ENCODE peak calls at places on chromosomes 1 and 21, in ten cellular contexts. H is brain microvascular endothelial cell, Q is neural progenitor cell, G is MM.1S, P is left ventricle myocardium inferior, D is A549, O is colonic mucosa, F is prostate gland, K is dorsolateral prefrontal cortex, V is GM23338. J is an unnamed sample.

GRCh38 chr1:35589516-35590427 is 16.7 kb downstream of the TFAP2E start:
- DNase-seq in H (no peak), Q (no peak), G (no peak), P (no peak), D (no peak), O (no peak), F (no peak), K (no peak), V (no peak), J (no peak)

GRCh38 chr1:3775248-3775497 is 2.6 kb downstream of the SMIM1 start:
- DNase-seq in H (no peak), Q (peak), G (no peak), P (no peak), D (no peak), O (no peak), F (no peak), K (no peak), V (no peak), J (peak)

GRCh38 chr1:159911668-159912067 is 11.7 kb upstream of the CFAP45 start:
- DNase-seq in H (no peak), Q (no peak), G (no peak), P (no peak), D (no peak), O (no peak), F (no peak), K (no peak), V (no peak), J (no peak)

GRCh38 chr21:26717146-26717739 is 128.0 kb downstream of the ADAMTS1 start:
- DNase-seq in H (no peak), Q (no peak), G (peak), P (no peak), D (peak), O (no peak), F (no peak), K (no peak), V (peak), J (no peak)

GRCh38 chr1:236120725-236121153 is 21.6 kb upstream of the GPR137B start:
- DNase-seq in H (no peak), Q (no peak), G (no peak), P (no peak), D (no peak), O (no peak), F (no peak), K (no peak), V (no peak), J (no peak)

GRCh38 chr1:147630447-147630846 is 39.9 kb downstream of the ACP6 start:
- DNase-seq in H (no peak), Q (no peak), G (no peak), P (no peak), D (no peak), O (no peak), F (no peak), K (no peak), V (no peak), J (no peak)

GRCh38 chr1:229984310-229984991 is 82.6 kb upstream of the GALNT2 start:
- DNase-seq in H (no peak), Q (no peak), G (no peak), P (no peak), D (no peak), O (no peak), F (no peak), K (no peak), V (no peak), J (no peak)

GRCh38 chr1:154666051-154666793 is 58.2 kb upstream of the ADAR start:
- DNase-seq in H (no peak), Q (no peak), G (no peak), P (no peak), D (no peak), O (no peak), F (no peak), K (no peak), V (no peak), J (peak)

GRCh38 chr1:92291372-92291999 is 7.3 kb downstream of the GLMN start:
- DNase-seq in H (peak), Q (peak), G (peak), P (no peak), D (peak), O (no peak), F (peak), K (no peak), V (peak), J (peak)

GRCh38 chr1:99849413-99849743 is 783 bp upstream of the AGL start:
- DNase-seq in H (no peak), Q (no peak), G (no peak), P (no peak), D (peak), O (peak), F (peak), K (no peak), V (no peak), J (peak)

GRCh38 chr1:10186453-10187319 is 23.7 kb upstream of the KIF1B start:
- DNase-seq in H (no peak), Q (no peak), G (no peak), P (no peak), D (no peak), O (no peak), F (no peak), K (no peak), V (no peak), J (no peak)

GRCh38 chr1:22778842-22779520 is 68.3 kb downstream of the EPHB2 start:
- DNase-seq in H (no peak), Q (peak), G (no peak), P (peak), D (no peak), O (no peak), F (no peak), K (peak), V (no peak), J (no peak)

GRCh38 chr21:37365657-37366487 is 701 bp upstream of the DYRK1A start:
- DNase-seq in H (peak), Q (peak), G (peak), P (peak), D (peak), O (peak), F (peak), K (peak), V (peak), J (peak)

GRCh38 chr1:44283524-44284173 is 70.4 kb downstream of the DMAP1 start:
- DNase-seq in H (no peak), Q (no peak), G (no peak), P (no peak), D (peak), O (peak), F (no peak), K (no peak), V (no peak), J (no peak)

GRCh38 chr1:32215629-32216505 is 6.3 kb downstream of the TMEM234 start:
- DNase-seq in H (peak), Q (peak), G (peak), P (peak), D (peak), O (peak), F (peak), K (peak), V (peak), J (peak)

GRCh38 chr21:17789660-17790059 is 29.5 kb downstream of the C21orf91 start:
- DNase-seq in H (no peak), Q (no peak), G (peak), P (no peak), D (no peak), O (no peak), F (no peak), K (no peak), V (no peak), J (no peak)

GRCh38 chr1:3785458-3786157 is 10.7 kb downstream of the LRRC47 start:
- DNase-seq in H (no peak), Q (peak), G (no peak), P (no peak), D (no peak), O (peak), F (no peak), K (no peak), V (peak), J (peak)

GRCh38 chr1:231734417-231734816 is 107.8 kb downstream of the DISC1 start:
- DNase-seq in H (no peak), Q (no peak), G (no peak), P (no peak), D (no peak), O (peak), F (no peak), K (no peak), V (no peak), J (no peak)

GRCh38 chr1:107935396-107936064 is 29.4 kb downstream of the VAV3 start:
- DNase-seq in H (no peak), Q (no peak), G (no peak), P (no peak), D (no peak), O (no peak), F (no peak), K (no peak), V (no peak), J (no peak)

GRCh38 chr1:16156848-16157495 is 1.1 kb upstream of the EPHA2 start:
- DNase-seq in H (no peak), Q (no peak), G (no peak), P (no peak), D (no peak), O (no peak), F (no peak), K (no peak), V (no peak), J (no peak)

GRCh38 chr1:9593147-9593491 is 4.4 kb downstream of the TMEM201 start:
- DNase-seq in H (no peak), Q (no peak), G (no peak), P (no peak), D (no peak), O (no peak), F (no peak), K (no peak), V (no peak), J (no peak)

GRCh38 chr1:72412286-72412685 is 129.9 kb upstream of the NEGR1 start:
- DNase-seq in H (peak), Q (no peak), G (no peak), P (no peak), D (no peak), O (no peak), F (no peak), K (no peak), V (no peak), J (no peak)

GRCh38 chr1:102742426-102742825 is 365.9 kb downstream of the COL11A1 start:
- DNase-seq in H (no peak), Q (no peak), G (no peak), P (no peak), D (no peak), O (no peak), F (no peak), K (no peak), V (no peak), J (no peak)

GRCh38 chr1:97137862-97138514 is 416.4 kb downstream of the PTBP2 start:
- DNase-seq in H (peak), Q (peak), G (peak), P (no peak), D (peak), O (peak), F (peak), K (no peak), V (peak), J (peak)

GRCh38 chr1:51790385-51790784 is 88.1 kb downstream of the NRDC start:
- DNase-seq in H (no peak), Q (no peak), G (no peak), P (no peak), D (no peak), O (no peak), F (no peak), K (no peak), V (no peak), J (no peak)

GRCh38 chr1:102588536-102588935 is 519.8 kb downstream of the COL11A1 start:
- DNase-seq in H (no peak), Q (no peak), G (no peak), P (no peak), D (no peak), O (no peak), F (no peak), K (no peak), V (no peak), J (no peak)

GRCh38 chr1:102562380-102562779 is 545.9 kb downstream of the COL11A1 start:
- DNase-seq in H (no peak), Q (no peak), G (no peak), P (no peak), D (no peak), O (no peak), F (no peak), K (no peak), V (no peak), J (no peak)

GRCh38 chr1:88327391-88328267 is 356.4 kb upstream of the PKN2 start:
- DNase-seq in H (peak), Q (no peak), G (no peak), P (no peak), D (peak), O (no peak), F (peak), K (no peak), V (no peak), J (no peak)

GRCh38 chr21:14830307-14830706 is 234.5 kb downstream of the NRIP1 start:
- DNase-seq in H (no peak), Q (no peak), G (no peak), P (no peak), D (no peak), O (no peak), F (no peak), K (no peak), V (no peak), J (no peak)

GRCh38 chr1:16189003-16189402 is 23.4 kb downstream of the ARHGEF19 start:
- DNase-seq in H (no peak), Q (no peak), G (no peak), P (no peak), D (peak), O (peak), F (no peak), K (no peak), V (no peak), J (no peak)

GRCh38 chr1:156075775-156076204 is 6.5 kb downstream of the MEX3A start:
- DNase-seq in H (no peak), Q (peak), G (no peak), P (no peak), D (no peak), O (no peak), F (no peak), K (no peak), V (no peak), J (peak)

GRCh38 chr1:214570442-214570841 is 19.0 kb upstream of the PTPN14 start:
- DNase-seq in H (peak), Q (no peak), G (no peak), P (no peak), D (peak), O (no peak), F (no peak), K (no peak), V (no peak), J (no peak)

GRCh38 chr1:222754386-222755139 is 17.6 kb downstream of the FAM177B start:
- DNase-seq in H (peak), Q (no peak), G (no peak), P (peak), D (peak), O (no peak), F (no peak), K (peak), V (no peak), J (no peak)

GRCh38 chr21:44028287-44028659 is 16.2 kb downstream of the TRAPPC10 start:
- DNase-seq in H (no peak), Q (no peak), G (no peak), P (no peak), D (no peak), O (no peak), F (no peak), K (no peak), V (no peak), J (no peak)

GRCh38 chr1:225044258-225044657 is 114.8 kb downstream of the DNAH14 start:
- DNase-seq in H (no peak), Q (no peak), G (no peak), P (no peak), D (no peak), O (no peak), F (no peak), K (no peak), V (no peak), J (no peak)

GRCh38 chr1:245087723-245088122 is 67.1 kb upstream of the KIF26B start:
- DNase-seq in H (no peak), Q (no peak), G (no peak), P (no peak), D (no peak), O (no peak), F (no peak), K (no peak), V (no peak), J (no peak)

GRCh38 chr1:245090491-245091090 is 64.2 kb upstream of the KIF26B start:
- DNase-seq in H (no peak), Q (no peak), G (no peak), P (no peak), D (no peak), O (no peak), F (no peak), K (no peak), V (no peak), J (no peak)

GRCh38 chr1:245084551-245084950 is 70.2 kb upstream of the KIF26B start:
- DNase-seq in H (peak), Q (no peak), G (no peak), P (no peak), D (no peak), O (no peak), F (no peak), K (no peak), V (no peak), J (no peak)

GRCh38 chr1:245086389-245086969 is 68.3 kb upstream of the KIF26B start:
- DNase-seq in H (peak), Q (no peak), G (no peak), P (no peak), D (peak), O (no peak), F (no peak), K (no peak), V (no peak), J (no peak)

GRCh38 chr1:245085508-245086095 is 69.2 kb upstream of the KIF26B start:
- DNase-seq in H (peak), Q (no peak), G (no peak), P (no peak), D (peak), O (no peak), F (no peak), K (no peak), V (no peak), J (no peak)
- TF ChIP-seq CTCF in H (peak), Q (no peak), G (no peak), P (no peak), D (no peak), O (no peak), F (no peak), K (no peak), V (no peak), J (no peak)

DNA sequence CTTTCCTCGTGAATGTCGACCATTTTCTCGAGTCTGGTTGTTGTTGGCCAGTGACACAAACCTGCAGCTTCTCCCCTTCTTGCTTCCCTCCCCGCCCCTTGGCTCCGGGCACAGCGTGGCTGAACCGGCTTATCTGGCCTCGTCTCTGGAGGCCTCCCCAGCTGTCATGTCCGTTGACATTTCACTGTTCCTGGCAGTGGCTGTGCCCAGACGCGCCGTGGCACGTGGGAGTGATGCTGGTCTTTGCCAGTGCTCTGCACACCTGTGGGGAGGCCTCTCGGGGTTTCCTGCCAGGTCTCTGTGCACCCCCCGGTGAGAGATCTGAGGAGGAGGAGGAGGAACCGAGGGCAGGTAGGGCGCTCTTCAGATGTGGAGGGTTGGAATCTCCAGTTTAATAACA is 23.7 kb downstream of the SKI start:
- DNase-seq in H (no peak), Q (no peak), G (no peak), P (peak), D (no peak), O (peak), F (peak), K (no peak), V (no peak), J (peak)
- H3K27ac ChIP-seq in H (no peak), Q (no peak), G (no peak), P (peak), D (no peak), O (no peak), F (peak), K (no peak), V (peak), J (peak)

GRCh38 chr1:218640213-218640612 is 295.1 kb downstream of the TGFB2 start:
- DNase-seq in H (no peak), Q (no peak), G (no peak), P (no peak), D (no peak), O (no peak), F (no peak), K (no peak), V (no peak), J (no peak)
- TF ChIP-seq CTCF in H (no peak), Q (no peak), G (no peak), P (no peak), D (no peak), O (no peak), F (no peak), K (no peak), V (no peak), J (no peak)

DNA sequence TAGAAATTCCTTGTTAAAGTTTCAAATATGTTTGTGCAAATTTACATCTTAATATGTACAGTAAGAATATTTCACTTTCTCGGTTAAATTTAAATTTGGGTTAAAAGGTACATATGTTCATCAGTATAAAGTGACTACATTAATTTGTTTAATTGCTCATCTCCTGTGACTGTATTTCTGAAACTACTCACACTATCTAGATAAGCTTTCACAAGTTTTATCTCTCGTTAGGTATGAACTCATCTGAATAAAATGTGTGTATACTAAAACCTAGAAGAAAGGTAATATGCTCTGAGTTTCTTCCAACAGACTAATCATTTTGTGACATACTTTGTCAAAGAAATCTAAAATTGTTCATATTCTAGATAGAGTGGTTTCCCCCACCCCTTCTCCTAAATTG is 150.7 kb downstream of the PATJ start:
- DNase-seq in H (no peak), Q (no peak), G (no peak), P (no peak), D (no peak), O (no peak), F (no peak), K (no peak), V (no peak), J (no peak)
- H3K27ac ChIP-seq in H (no peak), Q (no peak), G (no peak), P (no peak), D (no peak), O (no peak), F (no peak), K (no peak), V (no peak), J (no peak)

GRCh38 chr1:118247593-118247992 is 62.6 kb upstream of the SPAG17 start:
- DNase-seq in H (peak), Q (peak), G (no peak), P (no peak), D (peak), O (no peak), F (no peak), K (no peak), V (peak), J (peak)
- TF ChIP-seq CTCF in H (peak), Q (peak), G (peak), P (peak), D (no peak), O (peak), F (no peak), K (no peak), V (peak), J (peak)

DNA sequence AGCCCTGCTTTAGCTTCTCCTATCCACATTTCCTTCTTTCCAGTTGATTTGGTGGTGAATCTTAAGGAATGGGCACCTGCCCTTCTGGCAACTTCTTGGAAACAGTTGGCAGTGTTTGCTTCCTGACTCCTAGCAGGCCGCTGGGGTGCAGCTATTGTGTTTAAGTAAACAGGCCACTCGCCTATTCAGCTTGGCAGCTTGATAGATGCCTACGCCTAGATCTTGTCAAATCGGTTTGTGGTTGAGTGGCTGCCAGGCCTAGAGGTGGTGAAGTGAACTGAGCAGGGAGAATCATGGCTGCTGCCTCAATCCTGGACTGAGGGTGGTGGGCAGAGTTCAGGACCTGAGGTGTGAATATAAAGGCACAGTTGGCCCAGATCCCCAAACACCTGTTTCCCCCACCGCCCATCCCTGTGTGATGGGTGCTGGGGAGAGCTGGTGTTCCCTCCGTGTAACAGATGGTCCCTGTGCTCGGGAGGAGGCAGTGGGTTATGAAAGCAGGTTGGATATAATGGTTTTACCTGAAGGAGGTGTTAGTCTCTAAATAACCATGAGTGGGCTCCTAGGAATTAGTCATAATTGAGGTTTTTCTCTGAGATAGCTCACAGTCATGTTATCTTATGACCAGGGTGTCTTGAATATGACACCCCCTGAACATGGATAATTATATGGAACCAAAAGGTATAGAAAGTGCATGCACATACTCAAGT is 940 bp upstream of the PLA2G2C start:
- DNase-seq in H (no peak), Q (no peak), G (no peak), P (no peak), D (no peak), O (peak), F (peak), K (no peak), V (peak), J (no peak)
- H3K27ac ChIP-seq in H (no peak), Q (no peak), G (no peak), P (no peak), D (no peak), O (peak), F (peak), K (peak), V (no peak), J (no peak)

DNA sequence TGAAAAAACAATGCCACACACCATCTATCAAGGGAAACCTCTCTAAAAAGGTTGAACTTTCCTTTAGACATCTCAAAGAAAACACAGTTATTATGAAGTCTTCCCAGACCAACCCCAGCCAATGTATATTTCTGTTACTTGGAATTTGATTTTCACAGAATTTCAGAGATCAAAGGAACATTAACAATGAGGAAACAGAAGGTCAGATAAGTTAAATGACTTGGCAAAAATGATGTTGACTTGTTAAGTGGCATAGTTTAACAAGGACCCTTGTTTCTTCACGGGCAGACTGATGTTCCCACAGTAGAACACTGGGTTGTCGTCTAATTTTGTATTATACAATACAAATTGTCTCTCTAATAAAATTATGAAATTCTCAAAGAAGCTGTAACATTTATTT is 29.0 kb downstream of the NME7 start:
- DNase-seq in H (no peak), Q (no peak), G (no peak), P (no peak), D (no peak), O (no peak), F (no peak), K (no peak), V (no peak), J (no peak)
- TF ChIP-seq CTCF in H (no peak), Q (no peak), G (no peak), P (no peak), D (no peak), O (no peak), F (no peak), K (no peak), V (no peak), J (no peak)